ENCODE peak calls at places on chromosome 10, in six cellular contexts. J is pancreas, E is heart right ventricle, D is lung, C is IMR-90, Z is stomach. O is an unnamed sample. For H3K4me1, the result is how much of the 10 kb centered on the place peaks cover.

GRCh38 chr10:69663548-69663947 is 33.5 kb downstream of the FAM241B start:
- DNase-seq in J (no peak), E (no peak), D (no peak), C (no peak), Z (no peak), O (no peak)

GRCh38 chr10:69677914-69678654 is 48.0 kb downstream of the FAM241B start:
- DNase-seq in J (no peak), E (no peak), D (no peak), C (no peak), Z (no peak), O (no peak)

GRCh38 chr10:113858541-113858940 is 4.1 kb downstream of the NHLRC2 start:
- DNase-seq in J (no peak), E (peak), D (no peak), C (peak), Z (no peak), O (no peak)

GRCh38 chr10:87579563-87579962 is 74.9 kb downstream of the MINPP1 start:
- DNase-seq in J (no peak), E (no peak), D (no peak), C (peak), Z (no peak), O (no peak)

GRCh38 chr10:71218833-71219120 is 6.4 kb downstream of the UNC5B start:
- DNase-seq in J (no peak), E (no peak), D (no peak), C (no peak), Z (no peak), O (no peak)

GRCh38 chr10:5720182-5720581 is 35.5 kb downstream of the TASOR2 start:
- DNase-seq in J (no peak), E (no peak), D (no peak), C (no peak), Z (no peak), O (no peak)

GRCh38 chr10:123306290-123306689 is 152.1 kb downstream of the BUB3 start:
- DNase-seq in J (no peak), E (no peak), D (no peak), C (no peak), Z (no peak), O (no peak)

GRCh38 chr10:79403441-79404230 is 41.8 kb downstream of the ZCCHC24 start:
- DNase-seq in J (no peak), E (peak), D (no peak), C (no peak), Z (no peak), O (no peak)

GRCh38 chr10:66931340-66931948 is 5.6 kb downstream of the LRRTM3 start:
- DNase-seq in J (no peak), E (no peak), D (no peak), C (peak), Z (no peak), O (no peak)

GRCh38 chr10:71727429-71728217 is 8.0 kb upstream of the C10orf105 start:
- DNase-seq in J (no peak), E (peak), D (peak), C (no peak), Z (peak), O (peak)

GRCh38 chr10:47040041-47040491 is 128.8 kb downstream of the PTPN20 start:
- DNase-seq in J (no peak), E (no peak), D (no peak), C (no peak), Z (no peak), O (no peak)

GRCh38 chr10:60767424-60767823 is 10.9 kb upstream of the CDK1 start:
- DNase-seq in J (no peak), E (no peak), D (no peak), C (no peak), Z (no peak), O (no peak)

GRCh38 chr10:3071405-3072198 is 4.3 kb downstream of the PFKP start:
- DNase-seq in J (no peak), E (no peak), D (no peak), C (peak), Z (no peak), O (no peak)

GRCh38 chr10:103040424-103040823 is 122.3 kb downstream of the CNNM2 start:
- DNase-seq in J (no peak), E (no peak), D (no peak), C (peak), Z (no peak), O (no peak)

GRCh38 chr10:118031351-118032075 is 15.2 kb downstream of the RAB11FIP2 start:
- DNase-seq in J (no peak), E (no peak), D (no peak), C (no peak), Z (no peak), O (no peak)

GRCh38 chr10:110556993-110557601 is 10.4 kb upstream of the SMC3 start:
- DNase-seq in J (no peak), E (peak), D (no peak), C (peak), Z (peak), O (peak)

GRCh38 chr10:129956902-129957673 is 7.0 kb downstream of the EBF3 start:
- DNase-seq in J (no peak), E (no peak), D (no peak), C (no peak), Z (no peak), O (no peak)

GRCh38 chr10:72013202-72013945 is 49.2 kb downstream of the CHST3 start:
- DNase-seq in J (peak), E (peak), D (no peak), C (no peak), Z (peak), O (no peak)

GRCh38 chr10:6275022-6275997 is 72.6 kb downstream of the PFKFB3 start:
- DNase-seq in J (peak), E (peak), D (peak), C (peak), Z (peak), O (peak)

DNA sequence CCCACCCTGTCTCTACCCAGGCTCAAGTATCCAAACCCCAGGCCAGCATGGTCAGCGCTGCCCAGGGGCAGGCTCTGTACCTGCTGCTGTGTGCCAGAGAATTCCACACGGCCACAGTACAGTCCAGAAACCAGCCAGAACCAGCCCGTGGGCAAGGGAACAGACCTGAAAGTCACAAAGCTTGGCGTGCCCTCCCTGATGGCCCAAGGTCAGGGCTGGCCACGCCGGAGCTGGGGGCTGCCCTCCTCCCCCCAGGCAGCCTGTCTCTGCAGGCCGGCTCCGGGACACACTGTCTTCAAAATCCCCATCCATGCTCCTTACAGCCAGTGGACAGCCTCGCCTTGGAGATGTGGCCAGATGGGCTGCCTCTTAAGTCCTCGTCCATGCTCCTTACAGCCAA is 78.4 kb downstream of the CTBP2 start:
- DNase-seq in J (peak), E (no peak), D (no peak), C (no peak), Z (no peak), O (no peak)
- H3K4me1 ChIP-seq in J (under half), E (half or more), D (under half), C (under half), Z (half or more), O (under half)

GRCh38 chr10:112303528-112303927 is 20.3 kb downstream of the TECTB start:
- DNase-seq in J (no peak), E (no peak), D (no peak), C (no peak), Z (no peak), O (no peak)
- H3K4me1 ChIP-seq in J (under half), E (under half), D (under half), C (under half), Z (under half), O (under half)

DNA sequence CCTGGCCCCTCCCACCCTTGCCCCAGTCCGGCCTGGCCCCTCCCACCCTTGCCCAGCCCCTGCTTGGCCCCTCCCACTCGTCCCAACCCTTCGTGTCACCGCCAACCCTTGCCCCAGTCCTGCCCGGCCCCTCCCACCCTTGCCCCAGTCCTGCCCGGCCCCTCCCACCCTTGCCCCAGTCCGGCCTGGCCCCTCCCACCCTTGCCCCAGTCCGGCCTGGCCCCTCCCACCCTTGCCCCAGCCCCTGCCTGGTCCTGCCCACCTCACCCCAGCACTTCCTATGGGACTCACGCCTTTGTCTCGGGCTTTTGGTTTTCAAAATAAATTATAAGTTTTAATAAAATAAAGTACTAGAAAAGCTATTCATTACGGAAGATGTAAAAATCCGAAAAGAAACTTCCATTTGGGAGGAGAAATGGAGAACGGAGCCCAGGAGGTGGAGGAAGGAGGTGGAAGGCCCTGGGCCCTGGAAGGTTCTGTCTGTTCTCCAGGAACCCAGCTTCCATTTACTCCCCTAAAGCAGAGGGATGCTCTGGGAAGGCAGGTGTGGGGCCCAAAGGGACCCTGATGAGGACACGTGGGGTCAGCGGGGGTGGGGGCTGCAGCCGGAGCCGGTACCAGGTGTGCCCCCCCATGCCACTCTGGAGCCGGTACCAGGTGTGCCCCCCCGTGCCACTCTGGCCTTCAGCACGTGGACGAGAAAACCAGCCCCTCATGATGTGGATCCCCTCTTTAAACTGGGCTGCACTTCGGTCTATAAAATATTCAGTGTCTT is 52.2 kb downstream of the PWWP2B start:
- DNase-seq in J (peak), E (no peak), D (peak), C (no peak), Z (peak), O (no peak)
- H3K4me1 ChIP-seq in J (under half), E (under half), D (under half), C (under half), Z (half or more), O (half or more)

GRCh38 chr10:97598407-97599271 is 9.1 kb downstream of the C10orf62 start:
- DNase-seq in J (no peak), E (no peak), D (no peak), C (no peak), Z (no peak), O (no peak)

GRCh38 chr10:97600616-97601015 is 11.1 kb downstream of the C10orf62 start:
- DNase-seq in J (no peak), E (no peak), D (no peak), C (no peak), Z (no peak), O (no peak)

GRCh38 chr10:97599272-97599619 is 9.7 kb downstream of the C10orf62 start:
- DNase-seq in J (no peak), E (no peak), D (no peak), C (no peak), Z (no peak), O (no peak)

GRCh38 chr10:97597778-97598177 is 8.3 kb downstream of the C10orf62 start:
- DNase-seq in J (no peak), E (no peak), D (no peak), C (no peak), Z (no peak), O (no peak)

DNA sequence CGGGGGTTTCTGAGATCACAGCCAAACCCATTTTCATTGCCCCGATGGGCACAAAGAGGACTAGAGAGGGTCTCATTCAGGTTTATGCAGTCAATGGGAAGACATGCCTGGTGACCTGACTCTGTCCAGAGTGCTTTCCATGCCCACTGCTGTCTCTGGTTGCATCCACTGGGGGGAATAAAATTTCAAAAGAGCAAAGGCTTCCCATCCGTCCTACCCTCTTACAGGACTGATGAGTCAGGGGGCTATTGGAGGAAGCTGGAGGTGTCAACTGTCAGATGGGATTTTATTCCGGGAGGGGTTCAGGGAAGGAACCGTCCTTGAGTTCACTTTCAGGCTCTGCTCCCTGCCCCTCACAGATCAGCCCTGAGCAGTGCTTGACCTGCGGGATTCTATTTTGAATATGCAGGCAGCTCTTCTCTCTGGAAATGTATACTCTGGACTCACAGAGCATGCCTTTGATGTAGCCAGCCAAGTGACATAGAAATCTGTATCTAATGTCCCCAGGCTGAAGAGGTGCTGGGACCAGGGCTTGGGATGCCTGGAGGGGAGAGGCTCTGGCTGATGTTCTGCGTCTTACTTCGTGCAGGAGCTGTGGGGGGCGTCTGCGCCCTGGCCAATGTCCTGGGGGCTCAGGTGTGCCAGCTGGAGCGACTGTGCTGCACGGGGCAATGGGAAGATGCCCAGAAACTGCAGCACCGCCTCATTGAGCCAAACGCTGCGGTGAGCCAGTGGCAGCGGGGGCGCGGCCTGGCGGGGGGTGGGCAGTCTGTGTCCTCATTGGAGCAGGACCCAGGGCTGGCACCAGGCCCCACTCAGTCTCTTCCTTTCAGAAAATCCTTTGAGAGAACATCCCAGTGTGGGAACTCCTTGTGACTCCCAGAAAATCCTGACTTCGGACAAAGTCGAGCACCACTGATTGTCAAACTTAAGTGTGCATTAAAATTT is 12.0 kb downstream of the C10orf62 start:
- DNase-seq in J (no peak), E (peak), D (no peak), C (no peak), Z (no peak), O (no peak)
- H3K4me1 ChIP-seq in J (under half), E (under half), D (under half), C (under half), Z (under half), O (under half)

GRCh38 chr10:32942081-32942480 is 15.9 kb downstream of the ITGB1 start:
- DNase-seq in J (no peak), E (no peak), D (no peak), C (no peak), Z (no peak), O (no peak)
- H3K4me1 ChIP-seq in J (under half), E (half or more), D (under half), C (under half), Z (half or more), O (under half)

GRCh38 chr10:35375091-35375765 is 38.9 kb downstream of the CCNY start:
- DNase-seq in J (no peak), E (no peak), D (no peak), C (peak), Z (no peak), O (no peak)
- H3K4me1 ChIP-seq in J (under half), E (half or more), D (half or more), C (under half), Z (half or more), O (under half)

GRCh38 chr10:119353438-119353837 is 146.1 kb downstream of the GRK5 start:
- DNase-seq in J (no peak), E (no peak), D (no peak), C (no peak), Z (no peak), O (no peak)

GRCh38 chr10:119349341-119349740 is 142.0 kb downstream of the GRK5 start:
- DNase-seq in J (no peak), E (no peak), D (no peak), C (no peak), Z (no peak), O (no peak)

GRCh38 chr10:119349937-119350513 is 142.7 kb downstream of the GRK5 start:
- DNase-seq in J (no peak), E (no peak), D (no peak), C (no peak), Z (no peak), O (no peak)

GRCh38 chr10:119350529-119351001 is 143.2 kb downstream of the GRK5 start:
- DNase-seq in J (no peak), E (peak), D (no peak), C (peak), Z (peak), O (no peak)

DNA sequence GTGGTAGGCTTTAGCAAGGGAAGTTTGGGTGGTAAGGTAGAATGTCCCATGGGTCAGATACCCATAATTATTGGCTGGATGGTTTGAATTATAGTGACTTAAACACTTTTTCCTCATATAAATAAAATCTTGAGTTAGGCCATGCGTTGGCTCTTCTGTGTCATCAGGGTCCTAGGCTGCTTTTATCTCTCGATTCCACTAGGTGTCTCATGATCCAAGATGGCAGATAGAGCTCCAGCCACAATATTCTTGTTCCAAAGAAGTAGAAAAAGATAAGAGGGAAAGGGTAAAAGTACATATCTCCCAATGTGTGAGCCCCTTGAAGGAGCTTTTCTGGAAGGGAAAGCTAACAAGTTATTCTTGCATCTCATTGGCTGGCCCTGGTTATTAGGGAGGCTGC is 144.7 kb downstream of the GRK5 start:
- DNase-seq in J (no peak), E (no peak), D (no peak), C (no peak), Z (no peak), O (no peak)
- H3K4me1 ChIP-seq in J (under half), E (half or more), D (under half), C (under half), Z (under half), O (under half)

O was measured in naive thymus-derived CD4-positive, alpha-beta T cell.